ENCODE peak calls at places on chromosomes 2 and 18, in ten cellular contexts. W is COR-L47; B is iPS-NIHi11; A is GM04504; T is NK-92 treated with Interleukin-12 subunit alpha and Interleukin-12 subunit beta, amount 100 ng/mL, for 24 hours; K is endothelial cell; V is effector memory CD8-positive, alpha-beta T cell; Y is cardiac fibroblast; J is cardiac muscle cell; I is NCI-H1092 treated with DMSO at 0.1 percent for 48 hours. U is an unnamed sample.
A peak's percentile ranks its signal among the peaks of the same experiment; 100 is the strongest.

GRCh38 chr2:64831134-64831976 is 157.8 kb upstream of the SLC1A4 start:
- DNase-seq in W (no peak), I (peak; percentile 21), J (peak; percentile 75), Y (peak; percentile 94), B (peak; percentile 86), V (peak; percentile 84), T (peak; percentile 49), K (peak; percentile 76), A (peak; percentile 90), U (peak; percentile 68)

GRCh38 chr2:27185331-27186026 is 26.4 kb upstream of the ATRAID start:
- DNase-seq in I (no peak), J (peak; percentile 19), B (no peak), V (no peak), T (no peak), K (no peak), A (peak; percentile 71), Y (peak; percentile 84), W (no peak), U (no peak)

GRCh38 chr18:7512326-7512725 is 54.8 kb upstream of the PTPRM start:
- DNase-seq in K (no peak), B (no peak), W (no peak), V (no peak), Y (peak; percentile 3), I (no peak), J (no peak), A (no peak), T (no peak), U (no peak)

GRCh38 chr2:168738057-168738456 is 64.4 kb upstream of the NOSTRIN start:
- DNase-seq in T (peak; percentile 45), I (no peak), Y (peak; percentile 32), K (no peak), B (no peak), A (no peak), W (peak; percentile 1), V (peak; percentile 6), J (no peak), U (no peak)

GRCh38 chr2:58913082-58913726 is 672.1 kb upstream of the FANCL start:
- DNase-seq in W (peak; percentile 78), I (peak; percentile 5), B (no peak), V (no peak), J (no peak), T (no peak), K (no peak), A (no peak), Y (no peak), U (no peak)

GRCh38 chr2:209426432-209426831 is 2.6 kb downstream of the MAP2 start:
- DNase-seq in T (no peak), Y (peak; percentile 24), K (no peak), W (peak; percentile 23), B (peak; percentile 37), V (no peak), J (no peak), A (no peak), I (peak; percentile 71), U (no peak)

GRCh38 chr18:41543815-41544214 is 411.2 kb upstream of the PIK3C3 start:
- DNase-seq in T (no peak), I (no peak), K (no peak), J (no peak), B (no peak), Y (no peak), W (no peak), A (no peak), V (no peak), U (no peak)

GRCh38 chr2:217286833-217287232 is 427.0 kb upstream of the TNP1 start:
- DNase-seq in W (no peak), B (no peak), I (no peak), T (no peak), K (no peak), V (no peak), A (peak; percentile 38), J (no peak), Y (peak; percentile 57), U (no peak)

GRCh38 chr2:214731008-214731407 is 78.5 kb downstream of the BARD1 start:
- DNase-seq in W (peak; percentile 29), J (no peak), B (peak; percentile 24), I (no peak), A (no peak), V (no peak), Y (no peak), T (no peak), K (no peak), U (no peak)

GRCh38 chr2:63849381-63850203 is 7.9 kb downstream of the UGP2 start:
- DNase-seq in V (no peak), T (no peak), J (no peak), B (peak; percentile 33), W (no peak), K (no peak), A (no peak), I (no peak), Y (peak; percentile 37), U (no peak)

GRCh38 chr2:109345653-109346165 is 216.7 kb downstream of the SH3RF3 start:
- DNase-seq in V (no peak), I (no peak), A (no peak), J (no peak), T (no peak), B (no peak), W (no peak), Y (no peak), K (no peak), U (no peak)

GRCh38 chr2:121688820-121689219 is 39.6 kb upstream of the CLASP1 start:
- DNase-seq in I (no peak), K (no peak), T (no peak), V (no peak), Y (no peak), A (no peak), W (no peak), J (no peak), B (no peak), U (no peak)

GRCh38 chr2:97011977-97012569 is 25.7 kb upstream of the FAM178B start:
- DNase-seq in I (peak; percentile 41), T (no peak), W (peak; percentile 46), V (peak; percentile 9), J (peak; percentile 52), A (peak; percentile 14), K (peak; percentile 12), B (no peak), Y (peak; percentile 82), U (no peak)

GRCh38 chr2:199410130-199410529 is 47.6 kb downstream of the SATB2 start:
- DNase-seq in A (no peak), T (no peak), Y (no peak), J (no peak), B (no peak), I (no peak), K (no peak), V (no peak), W (no peak), U (no peak)

GRCh38 chr2:96903318-96903717 is 33.4 kb upstream of the SEMA4C start:
- DNase-seq in A (no peak), J (no peak), K (no peak), Y (no peak), I (no peak), B (no peak), W (no peak), V (no peak), T (no peak), U (no peak)

GRCh38 chr2:75569546-75569945 is 8.8 kb upstream of the EVA1A start:
- DNase-seq in V (no peak), Y (no peak), B (no peak), I (no peak), J (no peak), K (no peak), W (no peak), A (no peak), T (no peak), U (no peak)

GRCh38 chr2:178909507-178909906 is 102.3 kb upstream of the TTN start:
- DNase-seq in I (no peak), V (no peak), B (no peak), J (no peak), K (no peak), A (no peak), W (no peak), T (no peak), Y (no peak), U (no peak)

GRCh38 chr2:148674063-148675020 is 29.8 kb downstream of the EPC2 start:
- DNase-seq in B (peak; percentile 68), J (no peak), I (no peak), A (no peak), T (no peak), Y (no peak), K (peak; percentile 31), W (no peak), V (peak; percentile 26), U (no peak)

GRCh38 chr2:188042412-188042811 is 249.3 kb upstream of the GULP1 start:
- DNase-seq in V (no peak), W (no peak), I (no peak), T (no peak), J (no peak), B (no peak), Y (peak; percentile 54), A (peak; percentile 23), K (no peak), U (no peak)

U was measured in neural crest cell.